ENCODE peak calls at places on chromosomes 2 and 18, in five cellular contexts. U is uterus; T is right cardiac atrium; Q is CD4-positive, alpha-beta T cell; G is PC-3. A is an unnamed sample.

GRCh38 chr2:37829202-37829601 is 95.9 kb upstream of the RMDN2 start:
- DNase-seq in U (peak; percentile 77), T (peak; percentile 64), Q (no peak), G (peak; percentile 52), A (no peak)

GRCh38 chr2:133324150-133324561 is 244.1 kb downstream of the NCKAP5 start:
- DNase-seq in U (no peak), T (no peak), Q (no peak), G (peak; percentile 86), A (no peak)

GRCh38 chr18:32549248-32549842 is 78.7 kb upstream of the GAREM1 start:
- DNase-seq in U (peak; percentile 20), T (peak; percentile 65), Q (peak; percentile 45), G (peak; percentile 49), A (no peak)

GRCh38 chr2:164739966-164740365 is 101.7 kb downstream of the COBLL1 start:
- DNase-seq in U (no peak), T (no peak), Q (no peak), G (peak; percentile 67), A (no peak)

GRCh38 chr2:222796413-222797103 is 64.3 kb upstream of the ACSL3 start:
- DNase-seq in U (no peak), T (no peak), Q (no peak), G (peak; percentile 87), A (no peak)

GRCh38 chr2:180747728-180748127 is 232.7 kb upstream of the UBE2E3 start:
- DNase-seq in U (no peak), T (no peak), Q (no peak), G (peak; percentile 92), A (no peak)

GRCh38 chr2:226426292-226426736 is 373.3 kb downstream of the IRS1 start:
- DNase-seq in U (no peak), T (no peak), Q (no peak), G (peak; percentile 97), A (no peak)

GRCh38 chr2:237961637-237962036 is 5.2 kb upstream of the UBE2F start:
- DNase-seq in U (no peak), T (no peak), Q (no peak), G (no peak), A (no peak)

GRCh38 chr2:222693837-222694236 is 22.4 kb downstream of the MOGAT1 start:
- DNase-seq in U (no peak), T (no peak), Q (no peak), G (peak; percentile 61), A (no peak)

GRCh38 chr18:50218432-50219197 is 23.7 kb upstream of the MYO5B start:
- DNase-seq in U (no peak), T (no peak), Q (peak; percentile 37), G (peak; percentile 11), A (no peak)

GRCh38 chr2:20273045-20273444 is 48.1 kb upstream of the SDC1 start:
- DNase-seq in U (no peak), T (no peak), Q (no peak), G (no peak), A (no peak)

GRCh38 chr2:195408196-195408595 is 248.8 kb upstream of the SLC39A10 start:
- DNase-seq in U (no peak), T (no peak), Q (no peak), G (no peak), A (no peak)

GRCh38 chr2:45380131-45380836 is 230.8 kb downstream of the SRBD1 start:
- DNase-seq in U (no peak), T (no peak), Q (no peak), G (peak; percentile 98), A (no peak)

GRCh38 chr2:118496870-118497611 is 350.4 kb downstream of the EN1 start:
- DNase-seq in U (no peak), T (no peak), Q (no peak), G (no peak), A (no peak)

GRCh38 chr2:67840460-67841068 is 222.2 kb downstream of the C1D start:
- DNase-seq in U (peak; percentile 77), T (peak; percentile 82), Q (no peak), G (peak; percentile 84), A (peak; percentile 30)

DNA sequence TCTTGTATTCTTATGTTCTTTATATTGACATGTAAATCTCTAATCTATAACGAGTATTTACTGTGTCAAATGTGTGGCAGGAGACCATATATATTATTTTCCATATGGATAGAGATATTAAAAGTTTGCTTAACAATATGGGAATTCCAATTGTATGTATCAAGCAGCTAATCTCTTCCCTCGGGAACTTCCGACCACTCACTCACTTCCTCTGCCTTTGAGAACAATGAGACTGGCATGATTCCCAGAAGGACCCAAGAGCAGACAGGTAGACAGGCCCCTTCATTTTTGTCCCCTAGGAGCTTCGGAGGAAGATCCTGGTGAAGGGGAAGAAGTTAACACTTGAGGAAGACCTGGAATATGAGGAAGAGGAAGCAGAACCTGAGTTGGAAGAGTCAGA is 24.1 kb downstream of the PLCD4 start:
- DNase-seq in U (no peak), T (no peak), Q (no peak), G (peak; percentile 94), A (no peak)
- H3K27ac ChIP-seq in U (no peak overlapping the region), T (no peak overlapping the region), Q (no peak overlapping the region), G (peak overlapping the region; percentile 88), A (no peak overlapping the region)

GRCh38 chr2:173431191-173431590 is 76.5 kb downstream of the CDCA7 start:
- DNase-seq in U (no peak), T (no peak), Q (no peak), G (no peak), A (no peak)

GRCh38 chr2:173432049-173432754 is 77.5 kb downstream of the CDCA7 start:
- DNase-seq in U (no peak), T (no peak), Q (no peak), G (peak; percentile 78), A (no peak)

GRCh38 chr2:173435574-173435973 is 80.9 kb downstream of the CDCA7 start:
- DNase-seq in U (no peak), T (no peak), Q (no peak), G (no peak), A (no peak)

GRCh38 chr2:173436088-173436487 is 81.4 kb downstream of the CDCA7 start:
- DNase-seq in U (no peak), T (no peak), Q (no peak), G (no peak), A (no peak)

GRCh38 chr2:173434729-173435345 is 80.2 kb downstream of the CDCA7 start:
- DNase-seq in U (no peak), T (no peak), Q (no peak), G (no peak), A (no peak)
- H3K27ac ChIP-seq in U (no peak overlapping the region), T (no peak overlapping the region), Q (no peak overlapping the region), G (no peak overlapping the region), A (no peak overlapping the region)

GRCh38 chr2:7672027-7672684 is 754.9 kb downstream of the RNF144A start:
- DNase-seq in U (no peak), T (peak; percentile 67), Q (peak; percentile 49), G (peak; percentile 88), A (no peak)

GRCh38 chr2:7672685-7673071 is 755.5 kb downstream of the RNF144A start:
- DNase-seq in U (no peak), T (no peak), Q (no peak), G (no peak), A (no peak)

GRCh38 chr2:7673101-7673500 is 755.9 kb downstream of the RNF144A start:
- DNase-seq in U (no peak), T (no peak), Q (no peak), G (no peak), A (no peak)

GRCh38 chr2:7674606-7675005 is 757.4 kb downstream of the RNF144A start:
- DNase-seq in U (no peak), T (no peak), Q (no peak), G (no peak), A (no peak)

GRCh38 chr2:7673843-7674242 is 756.6 kb downstream of the RNF144A start:
- DNase-seq in U (no peak), T (no peak), Q (no peak), G (peak; percentile 74), A (no peak)
- H3K27ac ChIP-seq in U (no peak overlapping the region), T (no peak overlapping the region), Q (no peak overlapping the region), G (peak overlapping the region; percentile 35), A (no peak overlapping the region)

DNA sequence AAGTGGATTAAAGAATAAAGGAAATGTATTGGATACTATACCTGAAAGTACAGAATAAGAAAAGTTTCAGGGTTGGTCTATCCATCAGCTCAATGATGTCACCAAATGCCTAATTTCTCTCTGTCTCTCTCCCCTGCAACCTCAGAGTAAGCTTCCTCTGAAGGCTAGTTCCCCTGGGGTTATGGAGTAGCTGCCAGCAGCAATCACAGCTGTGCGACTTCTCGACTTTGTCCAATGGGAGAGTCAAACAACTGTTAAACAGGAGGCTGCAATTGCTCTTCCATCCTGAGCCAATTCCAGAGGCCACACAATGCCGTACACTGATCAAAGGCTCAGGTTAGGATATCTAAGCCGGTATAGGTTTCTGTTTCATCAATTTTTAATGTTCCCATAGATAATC is 95.3 kb upstream of the FANCL start:
- DNase-seq in U (no peak), T (no peak), Q (no peak), G (no peak), A (no peak)
- H3K27ac ChIP-seq in U (no peak overlapping the region), T (no peak overlapping the region), Q (no peak overlapping the region), G (no peak overlapping the region), A (no peak overlapping the region)

GRCh38 chr18:24268784-24269550 is 128.7 kb downstream of the OSBPL1A start:
- DNase-seq in U (no peak), T (no peak), Q (no peak), G (peak; percentile 27), A (no peak)

GRCh38 chr18:24265502-24266064 is 126.7 kb downstream of the CABYR start:
- DNase-seq in U (no peak), T (no peak), Q (no peak), G (no peak), A (no peak)

GRCh38 chr18:24263078-24263477 is 124.2 kb downstream of the CABYR start:
- DNase-seq in U (no peak), T (no peak), Q (no peak), G (no peak), A (no peak)

GRCh38 chr18:24267878-24268277 is 129.0 kb downstream of the CABYR start:
- DNase-seq in U (no peak), T (no peak), Q (no peak), G (no peak), A (no peak)

GRCh38 chr18:24266124-24266523 is 127.3 kb downstream of the CABYR start:
- DNase-seq in U (no peak), T (no peak), Q (no peak), G (no peak), A (no peak)
- H3K27ac ChIP-seq in U (no peak overlapping the region), T (no peak overlapping the region), Q (no peak overlapping the region), G (no peak overlapping the region), A (peak overlapping the region; percentile 94)

GRCh38 chr2:205590759-205591158 is 91.5 kb upstream of the NRP2 start:
- DNase-seq in U (no peak), T (no peak), Q (no peak), G (peak; percentile 77), A (no peak)
- H3K27ac ChIP-seq in U (no peak overlapping the region), T (no peak overlapping the region), Q (no peak overlapping the region), G (no peak overlapping the region), A (no peak overlapping the region)

DNA sequence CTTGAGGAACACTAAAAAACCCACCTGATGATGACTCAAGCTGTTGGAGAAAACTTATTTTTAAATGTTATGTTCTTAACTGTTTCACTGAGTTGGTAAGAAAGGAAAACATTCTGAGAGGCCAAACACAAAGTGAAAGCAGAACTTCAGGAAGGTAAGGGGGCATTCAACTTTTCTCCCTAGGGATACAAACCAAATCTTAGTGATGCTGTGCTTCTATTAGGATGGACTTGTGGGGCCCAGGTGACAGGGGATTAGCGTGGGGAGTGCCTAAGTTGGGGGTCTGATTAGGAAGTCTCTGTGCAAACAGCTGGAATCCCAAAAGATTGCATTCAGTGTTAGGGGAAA is 18.4 kb downstream of the PDCL3 start:
- DNase-seq in U (no peak), T (no peak), Q (no peak), G (no peak), A (no peak)
- H3K27ac ChIP-seq in U (no peak overlapping the region), T (no peak overlapping the region), Q (peak overlapping the region; percentile 83), G (no peak overlapping the region), A (no peak overlapping the region)

A was measured in gastrocnemius medialis.